ENCODE peak calls at places on chromosomes 16 and 17, in eight cellular contexts. G, W, Y, R, D, P, Z and M are unnamed samples. For H3K9me2, the result is how much of the 10 kb centered on the place peaks cover.

GRCh38 chr17:81427446-81428120 is 32.3 kb downstream of the BAHCC1 start:
- DNase-seq in G (no peak), P (no peak), Z (no peak), D (no peak), W (peak), Y (no peak), R (no peak), M (no peak)

GRCh38 chr17:82458885-82459424 is 414 bp downstream of the NARF start:
- DNase-seq in D (peak), Z (peak), G (no peak), P (peak), Y (peak), R (peak), W (peak), M (peak)

GRCh38 chr17:81927145-81927652 is 336 bp downstream of the MAFG start:
- DNase-seq in Z (no peak), W (no peak), Y (no peak), G (no peak), P (no peak), R (no peak), D (no peak), M (peak)

GRCh38 chr17:81473019-81473418 is 39.6 kb downstream of the ACTG1 start:
- DNase-seq in Y (no peak), P (no peak), R (no peak), W (no peak), Z (no peak), G (no peak), D (no peak), M (no peak)

GRCh38 chr17:34763727-34764665 is 184.6 kb downstream of the TMEM132E start:
- DNase-seq in W (no peak), Y (no peak), P (no peak), R (no peak), Z (no peak), D (peak), G (no peak), M (no peak)

GRCh38 chr17:46772013-46772878 is 46.2 kb downstream of the WNT3 start:
- DNase-seq in R (no peak), D (peak), Z (peak), P (peak), G (no peak), Y (peak), W (no peak), M (no peak)

GRCh38 chr16:28538733-28539596 is at the start of gene NUPR1:
- DNase-seq in D (peak), Z (peak), P (no peak), Y (peak), W (no peak), G (no peak), R (no peak), M (no peak)

GRCh38 chr17:2174471-2175293 is 119.8 kb downstream of the HIC1 start:
- DNase-seq in R (no peak), Z (no peak), P (peak), D (no peak), Y (peak), G (no peak), W (peak), M (no peak)

GRCh38 chr17:61294777-61295176 is 104.9 kb upstream of the TBX2 start:
- DNase-seq in D (peak), R (no peak), P (no peak), Z (peak), W (no peak), Y (peak), G (peak), M (no peak)

GRCh38 chr16:50613281-50613991 is 65.2 kb downstream of the NKD1 start:
- DNase-seq in Y (peak), R (no peak), W (no peak), D (no peak), Z (no peak), P (no peak), G (no peak), M (no peak)

GRCh38 chr17:72656114-72656763 is 436.2 kb downstream of the SLC39A11 start:
- DNase-seq in Y (no peak), D (no peak), P (no peak), Z (no peak), R (no peak), G (no peak), W (no peak), M (no peak)

GRCh38 chr17:1714980-1715802 is 5.0 kb upstream of the TLCD2 start:
- DNase-seq in D (peak), R (no peak), Z (peak), G (peak), P (peak), W (peak), Y (peak), M (no peak)

GRCh38 chr17:59963738-59964454 is 644 bp downstream of the RNFT1 start:
- DNase-seq in Z (peak), G (no peak), W (peak), D (peak), R (peak), Y (peak), P (peak), M (peak)

GRCh38 chr17:57902117-57902799 is 52.4 kb upstream of the MRPS23 start:
- DNase-seq in Y (no peak), Z (no peak), D (no peak), W (no peak), G (no peak), R (no peak), P (no peak), M (peak)

GRCh38 chr17:62668091-62668804 is 40.8 kb downstream of the MRC2 start:
- DNase-seq in G (no peak), R (no peak), Y (no peak), P (no peak), W (peak), D (peak), Z (no peak), M (no peak)

GRCh38 chr17:72560303-72561247 is 439.8 kb downstream of the SOX9 start:
- DNase-seq in R (peak), G (peak), P (peak), Y (peak), D (peak), W (peak), Z (peak), M (peak)

GRCh38 chr16:62167551-62167950 is 131.3 kb upstream of the CDH8 start:
- DNase-seq in Z (no peak), W (no peak), P (no peak), G (no peak), R (no peak), Y (no peak), D (peak), M (no peak)

GRCh38 chr16:17258848-17259713 is 211.7 kb downstream of the XYLT1 start:
- DNase-seq in P (peak), D (no peak), Z (no peak), Y (no peak), W (no peak), G (no peak), R (peak), M (peak)

GRCh38 chr17:5381542-5381941 is 37.9 kb downstream of the NUP88 start:
- DNase-seq in W (no peak), R (no peak), Z (no peak), D (peak), G (no peak), P (no peak), Y (no peak), M (no peak)

GRCh38 chr17:46795379-46795952 is 23.0 kb downstream of the WNT3 start:
- DNase-seq in Z (peak), W (no peak), R (no peak), G (peak), Y (no peak), D (peak), P (no peak), M (no peak)

GRCh38 chr17:70523407-70523806 is 354.1 kb downstream of the KCNJ2 start:
- DNase-seq in Z (no peak), G (no peak), Y (no peak), R (no peak), D (peak), W (no peak), P (no peak), M (no peak)

GRCh38 chr17:76972046-76972641 is 103.9 kb downstream of the MGAT5B start:
- DNase-seq in R (no peak), W (no peak), D (no peak), Z (no peak), Y (no peak), P (no peak), G (no peak), M (no peak)

GRCh38 chr16:88558457-88559442 is 11.5 kb upstream of the ZC3H18 start:
- DNase-seq in R (no peak), G (peak), W (peak), P (peak), Z (peak), Y (peak), D (peak), M (peak)

DNA sequence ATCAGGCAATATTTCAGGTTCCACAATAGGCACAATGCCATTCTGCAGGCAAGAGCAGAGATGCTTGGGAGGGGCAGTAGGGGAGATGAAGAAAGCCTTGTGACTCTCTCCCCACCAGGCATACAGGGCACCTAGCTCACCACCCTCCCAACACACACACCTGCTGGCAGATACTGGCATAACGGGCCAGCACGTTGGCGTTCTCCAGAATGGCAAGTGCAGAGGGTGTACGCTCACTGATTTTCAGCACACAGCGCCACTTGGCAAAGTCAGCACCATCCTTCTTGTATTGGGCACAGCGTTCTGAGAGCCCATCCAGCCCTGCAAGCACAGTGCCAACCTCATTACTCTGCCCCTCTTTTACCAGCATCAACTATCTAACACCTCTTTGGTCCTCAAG is 2.2 kb downstream of the ALDOC start:
- DNase-seq in Y (no peak), R (no peak), W (no peak), Z (no peak), P (no peak), D (no peak), G (no peak), M (no peak)
- TF ChIP-seq CTCF in Y (no peak), R (peak), W (peak), Z (no peak), P (no peak), D (peak), G (no peak), M (no peak)

GRCh38 chr17:74986206-74986576 is 1.2 kb upstream of the CDR2L start:
- DNase-seq in G (no peak), D (no peak), P (no peak), Z (no peak), R (no peak), W (no peak), Y (no peak), M (no peak)
- H3K27ac ChIP-seq in G (no peak), D (no peak), P (no peak), Z (no peak), R (no peak), W (no peak), Y (no peak), M (no peak)

DNA sequence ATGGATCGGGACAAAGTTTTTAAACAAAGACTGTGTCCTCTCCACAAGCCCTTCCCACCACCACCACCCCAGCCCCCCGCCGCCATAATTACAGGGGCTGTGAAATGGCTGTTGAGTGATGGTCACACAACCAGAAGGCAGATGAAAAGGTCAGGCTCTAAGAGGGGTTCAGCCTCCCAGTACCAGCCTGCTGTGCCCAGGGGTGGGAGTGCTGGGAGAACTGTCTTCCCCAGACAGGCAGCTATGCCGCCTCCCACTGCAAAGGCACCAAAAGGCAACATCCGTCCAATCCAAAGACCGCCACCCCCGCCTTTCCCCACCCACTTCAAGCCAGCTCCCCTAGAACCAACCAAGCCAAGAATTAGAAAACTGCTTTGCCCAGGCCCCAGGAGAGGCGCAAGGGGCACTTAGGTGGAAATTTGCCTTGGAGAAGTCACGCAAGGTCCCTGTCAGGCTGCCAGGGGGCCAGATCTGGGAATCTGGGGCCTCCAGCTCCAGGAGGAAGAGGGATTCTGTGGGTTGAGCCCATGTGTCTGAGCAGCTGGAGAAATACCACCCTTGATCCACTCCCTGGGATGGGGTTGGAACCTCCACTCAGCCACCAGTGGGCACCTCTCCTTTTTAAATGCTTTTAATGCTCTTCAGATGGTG is 14.4 kb downstream of the CARHSP1 start:
- DNase-seq in Y (no peak), Z (no peak), P (no peak), W (no peak), D (no peak), G (no peak), R (no peak), M (no peak)
- H3K9me2 ChIP-seq in Y (under half), Z (under half), P (under half), W (under half), D (under half), G (under half), R (under half), M (under half)

GRCh38 chr16:5465714-5466113 is 368.1 kb upstream of the EEF2KMT start:
- DNase-seq in Y (no peak), G (no peak), D (no peak), Z (no peak), P (no peak), W (no peak), R (no peak), M (no peak)
- TF ChIP-seq CTCF in Y (no peak), G (no peak), D (no peak), Z (no peak), P (no peak), W (no peak), R (no peak), M (no peak)

GRCh38 chr16:15607700-15608396 is 35.1 kb downstream of the MARF1 start:
- DNase-seq in D (no peak), Z (no peak), Y (no peak), P (no peak), R (no peak), G (no peak), W (no peak), M (no peak)
- H3K27ac ChIP-seq in D (no peak), Z (peak), Y (no peak), P (no peak), R (no peak), G (no peak), W (no peak), M (no peak)